ENCODE peak calls at places on chromosomes 6 and 20, in seven cellular contexts. K, M, H, T, Z, D and Y are unnamed samples.
A peak's percentile ranks its signal among the peaks of the same experiment; 100 is the strongest.

GRCh38 chr20:35478804-35479472 is 23.5 kb downstream of the CEP250 start:
- DNase-seq in K (no peak), M (no peak), H (peak; percentile 9), T (no peak), Z (no peak), D (peak; percentile 24), Y (peak; percentile 77)

GRCh38 chr6:127102299-127102698 is 16.2 kb upstream of the RSPO3 start:
- DNase-seq in K (no peak), M (no peak), H (no peak), T (no peak), Z (no peak), D (peak; percentile 44), Y (no peak)

GRCh38 chr6:27251672-27252251 is 4.3 kb downstream of the PRSS16 start:
- DNase-seq in K (peak; percentile 92), M (peak; percentile 77), H (peak; percentile 76), T (peak; percentile 79), Z (peak; percentile 90), D (peak; percentile 88), Y (no peak)

GRCh38 chr6:104118274-104118673 is 741.4 kb downstream of the HACE1 start:
- DNase-seq in K (no peak), M (no peak), H (no peak), T (no peak), Z (no peak), D (peak; percentile 3), Y (no peak)

GRCh38 chr6:40543776-40544175 is 43.4 kb downstream of the LRFN2 start:
- DNase-seq in K (no peak), M (no peak), H (no peak), T (no peak), Z (no peak), D (no peak), Y (no peak)

GRCh38 chr6:52411911-52412310 is 8.2 kb upstream of the EFHC1 start:
- DNase-seq in K (no peak), M (no peak), H (no peak), T (no peak), Z (no peak), D (no peak), Y (no peak)

GRCh38 chr6:141464490-141464889 is 668.2 kb upstream of the GJE1 start:
- DNase-seq in K (peak; percentile 28), M (no peak), H (no peak), T (no peak), Z (peak; percentile 20), D (no peak), Y (no peak)

GRCh38 chr6:75842732-75843131 is 93.7 kb downstream of the MYO6 start:
- DNase-seq in K (no peak), M (no peak), H (no peak), T (no peak), Z (no peak), D (no peak), Y (no peak)

GRCh38 chr20:17665756-17666155 is 16.3 kb downstream of the RRBP1 start:
- DNase-seq in K (no peak), M (no peak), H (no peak), T (no peak), Z (no peak), D (peak; percentile 93), Y (no peak)

GRCh38 chr6:80637312-80637711 is 530.8 kb downstream of the BCKDHB start:
- DNase-seq in K (no peak), M (no peak), H (no peak), T (no peak), Z (no peak), D (no peak), Y (no peak)

GRCh38 chr20:14764511-14765369 is 427.3 kb upstream of the FLRT3 start:
- DNase-seq in K (no peak), M (no peak), H (no peak), T (peak; percentile 40), Z (no peak), D (no peak), Y (no peak)

GRCh38 chr6:82775989-82776388 is 289.7 kb downstream of the UBE3D start:
- DNase-seq in K (no peak), M (no peak), H (no peak), T (no peak), Z (no peak), D (no peak), Y (no peak)

GRCh38 chr6:72130327-72130726 is 244.0 kb downstream of the RIMS1 start:
- DNase-seq in K (no peak), M (no peak), H (no peak), T (no peak), Z (no peak), D (no peak), Y (no peak)

GRCh38 chr6:10733151-10733715 is 10.4 kb downstream of the TMEM14C start:
- DNase-seq in K (no peak), M (no peak), H (no peak), T (no peak), Z (peak; percentile 7), D (no peak), Y (no peak)

GRCh38 chr20:57844626-57845596 is 135.1 kb upstream of the PMEPA1 start:
- DNase-seq in K (no peak), M (no peak), H (no peak), T (no peak), Z (no peak), D (no peak), Y (no peak)